ENCODE peak calls at places on chromosomes 13 and 19, in six cellular contexts. I is activated effector memory CD4-positive, alpha-beta T cell treated with anti-CD3 and anti-CD28 coated beads, Interleukin-2, amount 50 U/mL, for 16 hours; G is ecto neural progenitor cell; L is endothelial cell; W is fibroblast of villous mesenchyme; H is BE2C. K is an unnamed sample.
A peak's percentile ranks its signal among the peaks of the same experiment; 100 is the strongest.

GRCh38 chr13:75312884-75313520 is 169.0 kb downstream of the TBC1D4 start:
- DNase-seq in I (peak; percentile 77), H (no peak), W (no peak), L (no peak), G (no peak), K (no peak)

GRCh38 chr13:45055198-45055901 is 65.0 kb upstream of the GTF2F2 start:
- DNase-seq in W (peak; percentile 93), I (peak; percentile 82), G (no peak), L (no peak), H (no peak), K (no peak)

GRCh38 chr13:103203750-103204330 is 137.6 kb upstream of the SLC10A2 start:
- DNase-seq in W (no peak), L (no peak), G (no peak), H (no peak), I (no peak), K (no peak)

GRCh38 chr19:294341-294818 is 3.2 kb upstream of the PLPP2 start:
- DNase-seq in G (peak; percentile 56), H (no peak), W (no peak), I (peak; percentile 62), L (no peak), K (peak; percentile 74)

GRCh38 chr13:96020155-96020575 is 33.0 kb downstream of the UGGT2 start:
- DNase-seq in G (peak; percentile 53), L (peak; percentile 55), I (no peak), W (peak; percentile 80), H (peak; percentile 47), K (peak; percentile 49)

GRCh38 chr19:1407662-1408299 is 395 bp downstream of the DAZAP1 start:
- DNase-seq in W (no peak), G (no peak), H (no peak), I (no peak), L (no peak), K (no peak)

GRCh38 chr19:55341191-55342043 is 1.7 kb downstream of the KMT5C start:
- DNase-seq in W (peak; percentile 54), G (peak; percentile 90), H (peak; percentile 83), I (peak; percentile 85), L (peak; percentile 59), K (no peak)

GRCh38 chr19:18419195-18419698 is at the start of gene SSBP4:
- DNase-seq in W (peak; percentile 80), L (peak; percentile 84), G (peak; percentile 86), H (peak; percentile 84), I (peak; percentile 89), K (no peak)

GRCh38 chr19:29517412-29517811 is 8.4 kb upstream of the VSTM2B start:
- DNase-seq in I (peak; percentile 49), W (no peak), L (no peak), H (no peak), G (no peak), K (no peak)

GRCh38 chr19:45471116-45471865 is 3.5 kb downstream of the FOSB start:
- DNase-seq in I (no peak), G (no peak), W (no peak), H (no peak), L (no peak), K (no peak)

GRCh38 chr19:11284535-11284934 is 11.4 kb upstream of the TSPAN16 start:
- DNase-seq in L (no peak), H (no peak), W (no peak), I (no peak), G (no peak), K (no peak)

GRCh38 chr13:75798353-75799245 is 162.5 kb downstream of the LMO7 start:
- DNase-seq in L (no peak), I (no peak), G (no peak), W (peak; percentile 51), H (no peak), K (no peak)

GRCh38 chr19:7806234-7806633 is 23.8 kb upstream of the EVI5L start:
- DNase-seq in H (no peak), I (no peak), L (no peak), W (no peak), G (no peak), K (no peak)

GRCh38 chr19:18097217-18097992 is at the start of gene MAST3:
- DNase-seq in W (peak; percentile 83), H (peak; percentile 92), I (peak; percentile 97), L (peak; percentile 87), G (peak; percentile 88), K (no peak)

GRCh38 chr13:52599037-52599852 is 43.0 kb upstream of the HNRNPA1L2 start:
- DNase-seq in I (no peak), G (no peak), H (no peak), W (peak; percentile 18), L (peak; percentile 29), K (no peak)

GRCh38 chr19:3250675-3251074 is 26.2 kb downstream of the CELF5 start:
- DNase-seq in L (no peak), H (no peak), W (peak; percentile 10), I (peak; percentile 78), G (no peak), K (no peak)

GRCh38 chr19:52648336-52648990 is 10.3 kb upstream of the ZNF83 start:
- DNase-seq in I (no peak), G (no peak), W (peak; percentile 46), L (no peak), H (no peak), K (no peak)

GRCh38 chr13:100235311-100235901 is 146.5 kb downstream of the PCCA start:
- DNase-seq in W (peak; percentile 58), I (no peak), L (peak; percentile 20), G (no peak), H (peak; percentile 17), K (peak; percentile 46)

GRCh38 chr13:27658569-27658968 is 36.9 kb downstream of the POLR1D start:
- DNase-seq in G (no peak), L (no peak), W (peak; percentile 43), I (no peak), H (no peak), K (no peak)

GRCh38 chr13:43848250-43848649 is 31.3 kb downstream of the CCDC122 start:
- DNase-seq in H (no peak), G (no peak), I (no peak), L (no peak), W (peak; percentile 74), K (no peak)

GRCh38 chr13:48816696-48817095 is 159.0 kb upstream of the FNDC3A start:
- DNase-seq in L (no peak), W (peak; percentile 77), G (no peak), H (no peak), I (no peak), K (no peak)

GRCh38 chr13:45623516-45624090 is 8.1 kb upstream of the ERICH6B start:
- DNase-seq in H (no peak), L (no peak), I (no peak), W (peak; percentile 24), G (no peak), K (no peak)

GRCh38 chr19:524062-524674 is 7.4 kb upstream of the CDC34 start:
- DNase-seq in L (no peak), W (peak; percentile 68), H (no peak), I (no peak), G (no peak), K (no peak)

GRCh38 chr19:12202250-12202649 is 39.4 kb downstream of the ZNF136 start:
- DNase-seq in L (no peak), G (no peak), I (peak; percentile 83), H (no peak), W (no peak), K (peak; percentile 26)

GRCh38 chr13:80307401-80307987 is 33.4 kb downstream of the SPRY2 start:
- DNase-seq in G (no peak), H (no peak), I (no peak), L (no peak), W (no peak), K (no peak)

GRCh38 chr13:33508060-33508459 is 222.5 kb upstream of the STARD13 start:
- DNase-seq in G (no peak), H (no peak), W (no peak), L (no peak), I (no peak), K (no peak)

GRCh38 chr19:56111601-56112312 is 9.3 kb downstream of the ZNF787 start:
- DNase-seq in H (no peak), I (no peak), L (no peak), W (no peak), G (no peak), K (peak; percentile 22)

GRCh38 chr19:42081584-42082258 is 5.8 kb downstream of the ZNF574 start:
- DNase-seq in L (no peak), G (no peak), I (no peak), H (peak; percentile 46), W (peak; percentile 45), K (no peak)

GRCh38 chr19:22545751-22546150 is 88.4 kb upstream of the ZNF492 start:
- DNase-seq in W (no peak), G (no peak), L (peak; percentile 9), I (peak; percentile 65), H (peak; percentile 47), K (peak; percentile 8)

GRCh38 chr13:76764429-76764828 is 121.8 kb downstream of the KCTD12 start:
- DNase-seq in H (no peak), G (no peak), W (no peak), I (no peak), L (no peak), K (no peak)

GRCh38 chr19:41702208-41702651 is 6.2 kb upstream of the CEACAM5 start:
- DNase-seq in H (no peak), W (no peak), I (no peak), G (no peak), L (no peak), K (no peak)

GRCh38 chr19:32702010-32702409 is 10.4 kb downstream of the NUDT19 start:
- DNase-seq in G (no peak), L (no peak), W (no peak), H (no peak), I (no peak), K (no peak)

GRCh38 chr19:54653181-54653809 is 9.5 kb upstream of the LILRB4 start:
- DNase-seq in G (no peak), I (no peak), H (no peak), W (peak; percentile 16), L (no peak), K (no peak)

GRCh38 chr13:45086484-45086883 is 33.8 kb upstream of the GTF2F2 start:
- DNase-seq in L (no peak), I (no peak), G (no peak), H (no peak), W (peak; percentile 91), K (no peak)

K was measured in retina.